ENCODE peak calls at places on chromosome 7, in six cellular contexts. C is fibroblast of the aortic adventitia, T is GM12878, Y is spleen, V is right atrium auricular region, Z is dorsolateral prefrontal cortex. N is an unnamed sample.

GRCh38 chr7:96080021-96080420 is 241.9 kb downstream of the SLC25A13 start:
- DNase-seq in C (no peak), Z (no peak), Y (no peak), T (no peak), V (no peak), N (peak; percentile 12)

GRCh38 chr7:94056796-94057207 is 52.6 kb upstream of the BET1 start:
- DNase-seq in T (no peak), Y (no peak), V (no peak), Z (no peak), C (peak; percentile 92), N (peak; percentile 87)

GRCh38 chr7:155513543-155514285 is 32.6 kb downstream of the CNPY1 start:
- DNase-seq in C (no peak), T (no peak), Y (no peak), Z (no peak), V (no peak), N (no peak)

GRCh38 chr7:123629281-123629680 is 26.4 kb upstream of the LMOD2 start:
- DNase-seq in V (no peak), T (no peak), Z (no peak), C (no peak), Y (no peak), N (no peak)

GRCh38 chr7:158324397-158325360 is 262.9 kb downstream of the PTPRN2 start:
- DNase-seq in Z (no peak), T (no peak), C (no peak), V (peak; percentile 26), Y (peak; percentile 46), N (no peak)

GRCh38 chr7:43220250-43220649 is 107.8 kb downstream of the HECW1 start:
- DNase-seq in V (no peak), T (no peak), Y (no peak), C (peak; percentile 29), Z (no peak), N (peak; percentile 81)

GRCh38 chr7:78438433-78438832 is 639.9 kb downstream of the PHTF2 start:
- DNase-seq in Y (no peak), T (no peak), Z (no peak), C (no peak), V (no peak), N (no peak)

GRCh38 chr7:140485463-140486265 is 6.4 kb upstream of the MKRN1 start:
- DNase-seq in Z (no peak), T (no peak), C (peak; percentile 9), V (no peak), Y (no peak), N (no peak)

GRCh38 chr7:44279731-44280505 is 45.5 kb downstream of the CAMK2B start:
- DNase-seq in T (no peak), C (no peak), Z (peak; percentile 6), V (peak; percentile 52), Y (peak; percentile 52), N (no peak)

GRCh38 chr7:110762514-110762913 is 328.4 kb upstream of the LRRN3 start:
- DNase-seq in Z (no peak), V (no peak), T (no peak), Y (no peak), C (no peak), N (peak; percentile 25)

GRCh38 chr7:1391449-1391848 is 67.8 kb downstream of the MICALL2 start:
- DNase-seq in V (no peak), C (no peak), Y (no peak), Z (no peak), T (no peak), N (no peak)

GRCh38 chr7:77409005-77409738 is 7.0 kb downstream of the GSAP start:
- DNase-seq in C (peak; percentile 65), Z (no peak), Y (no peak), V (no peak), T (no peak), N (peak; percentile 73)

GRCh38 chr7:125512373-125512772 is 582.7 kb upstream of the POT1 start:
- DNase-seq in T (no peak), Y (no peak), C (no peak), V (no peak), Z (no peak), N (no peak)

GRCh38 chr7:49479936-49480544 is 293.4 kb upstream of the VWC2 start:
- DNase-seq in C (no peak), Y (no peak), T (no peak), V (no peak), Z (no peak), N (no peak)

GRCh38 chr7:25087855-25088254 is 37.2 kb downstream of the CYCS start:
- DNase-seq in T (peak; percentile 49), Z (no peak), V (no peak), Y (no peak), C (no peak), N (no peak)

DNA sequence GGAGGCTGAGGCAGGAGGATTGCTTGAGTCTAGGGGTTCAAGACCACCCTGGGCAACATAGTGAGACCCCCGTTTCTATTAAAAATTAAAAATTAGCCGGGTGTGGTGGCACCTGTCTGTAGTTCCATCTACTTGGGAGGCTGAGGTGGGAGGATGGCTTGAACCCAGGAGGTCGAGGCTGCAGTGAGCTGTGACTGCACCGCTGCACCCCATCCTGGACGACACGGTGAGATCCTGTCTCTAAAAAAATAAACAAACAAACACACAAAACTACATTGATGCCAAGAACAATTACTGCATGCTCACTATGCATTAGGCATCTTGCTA is 761 bp upstream of the CHST12 start:
- DNase-seq in Y (no peak), C (no peak), V (no peak), T (no peak), Z (no peak), N (no peak)
- H3K4me3 ChIP-seq in Y (peak overlapping the region; percentile 80), C (peak overlapping the region; percentile 75), V (peak overlapping the region; percentile 87), T (peak overlapping the region; percentile 95), Z (peak overlapping the region; percentile 85), N (peak overlapping the region; percentile 60)

GRCh38 chr7:57404967-57405421 is 45.0 kb upstream of the ZNF716 start:
- DNase-seq in V (peak; percentile 9), Y (peak; percentile 64), Z (no peak), C (no peak), T (no peak), N (no peak)
- H3K4me3 ChIP-seq in V (peak overlapping the region; percentile 43), Y (peak overlapping the region; percentile 43), Z (no peak overlapping the region), C (no peak overlapping the region), T (no peak overlapping the region), N (no peak overlapping the region)

DNA sequence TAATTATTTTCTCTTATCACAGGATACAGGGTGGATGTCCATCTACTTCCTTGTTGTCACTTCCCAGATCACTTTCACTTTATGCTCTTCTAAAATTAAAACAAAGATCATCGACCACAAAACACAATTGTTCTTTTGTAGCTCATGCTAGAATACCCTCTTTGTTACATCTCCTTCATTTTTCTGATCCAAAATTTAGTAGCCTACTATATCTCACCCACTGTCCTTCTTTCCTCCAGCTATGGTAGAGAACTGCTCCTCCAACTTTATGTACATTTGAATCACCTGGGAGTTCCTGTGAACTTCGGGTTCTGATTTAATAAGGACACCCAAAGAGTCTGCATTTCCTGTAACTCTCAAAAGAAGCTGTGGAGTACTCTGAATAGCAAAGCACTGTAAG is 1.2 kb upstream of the AHR start:
- DNase-seq in C (no peak), T (no peak), Z (no peak), Y (no peak), V (no peak), N (no peak)
- H3K4me3 ChIP-seq in C (no peak overlapping the region), T (no peak overlapping the region), Z (peak overlapping the region; percentile 88), Y (no peak overlapping the region), V (peak overlapping the region; percentile 99), N (no peak overlapping the region)

DNA sequence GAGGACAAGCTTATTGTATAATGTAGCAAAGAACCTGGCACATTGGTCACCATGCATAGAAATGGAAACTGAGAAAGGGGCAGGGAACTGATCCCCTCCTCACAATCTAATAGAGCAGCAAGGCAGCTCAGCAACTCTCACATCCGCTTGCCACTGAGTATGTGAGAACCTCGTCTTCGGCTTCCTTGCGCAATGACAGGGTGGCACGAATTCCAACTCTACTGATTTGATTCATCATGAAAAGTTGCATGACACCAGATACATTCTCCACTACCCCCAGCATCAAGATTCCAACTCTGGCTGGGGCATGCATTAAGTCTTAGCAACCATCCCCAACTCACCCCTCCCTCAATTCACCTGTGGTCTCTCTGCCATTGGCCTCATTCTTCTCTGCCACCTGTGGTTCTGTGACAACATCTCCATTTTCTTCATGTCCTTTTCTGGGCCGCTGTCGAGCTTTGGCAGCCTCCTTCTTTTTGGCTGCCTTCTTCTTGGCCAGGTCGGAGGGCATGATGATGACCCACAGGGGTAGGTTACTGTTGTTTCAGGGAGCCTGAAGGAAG is 976 bp downstream of the ABCF2 start:
- DNase-seq in Y (peak; percentile 45), V (no peak), C (no peak), Z (no peak), T (no peak), N (no peak)
- H3K4me3 ChIP-seq in Y (peak overlapping the region; percentile 89), V (peak overlapping the region; percentile 86), C (peak overlapping the region; percentile 90), Z (peak overlapping the region; percentile 93), T (peak overlapping the region; percentile 89), N (peak overlapping the region; percentile 91)

GRCh38 chr7:87318741-87319140 is 26.7 kb upstream of the CROT start:
- DNase-seq in T (no peak), Y (no peak), V (no peak), Z (no peak), C (no peak), N (no peak)
- H3K4me3 ChIP-seq in T (no peak overlapping the region), Y (no peak overlapping the region), V (no peak overlapping the region), Z (no peak overlapping the region), C (no peak overlapping the region), N (no peak overlapping the region)

GRCh38 chr7:2635810-2636701 is 4.3 kb downstream of the TTYH3 start:
- DNase-seq in V (no peak), T (no peak), Z (peak; percentile 41), C (no peak), Y (peak; percentile 84), N (no peak)

GRCh38 chr7:2638224-2638991 is 6.6 kb downstream of the TTYH3 start:
- DNase-seq in T (no peak), Z (no peak), V (no peak), Y (peak; percentile 79), C (peak; percentile 76), N (peak; percentile 74)

GRCh38 chr7:2639151-2639993 is 7.6 kb downstream of the TTYH3 start:
- DNase-seq in Z (no peak), C (no peak), T (no peak), V (no peak), Y (peak; percentile 79), N (no peak)

GRCh38 chr7:2637066-2637471 is 5.3 kb downstream of the TTYH3 start:
- DNase-seq in C (no peak), T (no peak), V (no peak), Y (no peak), Z (no peak), N (no peak)

DNA sequence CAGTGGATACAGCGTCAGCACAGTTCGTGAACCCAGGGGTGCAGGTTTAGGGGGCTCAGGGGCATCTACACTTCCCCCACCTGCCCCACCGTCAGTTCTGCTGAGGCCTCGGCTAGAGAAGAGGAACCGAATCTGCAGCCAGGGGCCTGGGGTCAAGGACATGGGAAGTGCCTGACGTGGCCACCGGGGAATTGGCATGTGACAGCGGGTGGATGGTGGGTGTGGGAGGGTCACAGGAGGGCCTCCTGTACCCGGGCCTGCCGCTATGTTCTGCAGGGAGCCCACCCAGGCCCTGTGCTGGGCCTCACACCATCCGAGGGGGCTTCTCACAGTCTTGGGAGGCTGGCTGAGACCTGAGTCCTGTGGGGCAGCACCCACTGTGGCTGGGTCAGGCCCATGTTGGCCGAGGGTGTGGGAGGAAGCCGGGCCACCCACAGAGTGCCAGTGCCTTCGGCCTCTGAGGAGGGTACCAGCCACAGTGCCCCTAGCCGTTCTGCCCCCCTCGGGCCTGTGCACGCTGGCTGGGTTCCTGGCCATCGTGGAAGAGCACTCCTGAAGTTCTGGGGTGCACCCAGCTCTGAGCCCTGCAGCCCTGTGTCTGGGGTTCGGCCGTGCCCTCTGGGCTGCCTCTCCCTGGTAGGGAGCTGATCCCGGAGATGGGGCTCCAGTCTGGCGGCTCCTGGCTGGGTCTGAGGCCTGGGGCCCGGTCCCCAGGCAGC is 5.9 kb downstream of the TTYH3 start:
- DNase-seq in C (no peak), T (peak; percentile 30), Y (peak; percentile 94), V (peak; percentile 78), Z (no peak), N (no peak)
- H3K4me3 ChIP-seq in C (no peak overlapping the region), T (peak overlapping the region; percentile 22), Y (no peak overlapping the region), V (peak overlapping the region; percentile 1), Z (peak overlapping the region; percentile 13), N (no peak overlapping the region)